ENCODE peak calls at places on chromosomes 6 and 20, in eight cellular contexts. B is heart right ventricle; V is effector memory CD4-positive, alpha-beta T cell; P is prostate gland; T is hepatocyte; I is psoas muscle; R is naive thymus-derived CD4-positive, alpha-beta T cell; S is tibial nerve. F is an unnamed sample.

GRCh38 chr20:22901921-22902320 is 133.2 kb upstream of the SSTR4 start:
- DNase-seq in B (no peak), V (no peak), P (no peak), T (no peak), I (no peak), R (no peak), S (no peak), F (no peak)

GRCh38 chr6:158826819-158827501 is 7.8 kb upstream of the EZR start:
- DNase-seq in B (no peak), V (no peak), P (no peak), T (no peak), I (no peak), R (no peak), S (no peak), F (no peak)

GRCh38 chr6:1792989-1793388 is 183.3 kb downstream of the FOXC1 start:
- DNase-seq in B (no peak), V (no peak), P (no peak), T (no peak), I (no peak), R (no peak), S (no peak), F (no peak)

GRCh38 chr20:62815066-62815991 is 1.5 kb upstream of the COL9A3 start:
- DNase-seq in B (no peak), V (no peak), P (no peak), T (peak), I (no peak), R (no peak), S (peak), F (no peak)

GRCh38 chr20:63701329-63702035 is 5.0 kb downstream of the TNFRSF6B start:
- DNase-seq in B (no peak), V (no peak), P (no peak), T (no peak), I (peak), R (no peak), S (no peak), F (no peak)

GRCh38 chr6:99305021-99305554 is 44.4 kb downstream of the FAXC start:
- DNase-seq in B (no peak), V (no peak), P (no peak), T (no peak), I (no peak), R (no peak), S (no peak), F (no peak)

GRCh38 chr6:19603716-19604115 is 233.5 kb upstream of the ID4 start:
- DNase-seq in B (no peak), V (no peak), P (no peak), T (no peak), I (peak), R (no peak), S (no peak), F (no peak)

GRCh38 chr6:55069132-55069781 is 105.1 kb upstream of the HCRTR2 start:
- DNase-seq in B (no peak), V (no peak), P (peak), T (peak), I (no peak), R (no peak), S (no peak), F (no peak)

GRCh38 chr6:139230421-139230840 is 61.4 kb downstream of the TXLNB start:
- DNase-seq in B (no peak), V (no peak), P (peak), T (peak), I (no peak), R (no peak), S (no peak), F (no peak)

GRCh38 chr6:131937219-131937618 is 14.0 kb downstream of the CCN2 start:
- DNase-seq in B (no peak), V (no peak), P (no peak), T (no peak), I (peak), R (no peak), S (no peak), F (no peak)

GRCh38 chr6:22474283-22474682 is 95.1 kb upstream of the HDGFL1 start:
- DNase-seq in B (no peak), V (no peak), P (no peak), T (no peak), I (no peak), R (no peak), S (no peak), F (no peak)

GRCh38 chr6:6612308-6612707 is 23.8 kb downstream of the LY86 start:
- DNase-seq in B (no peak), V (no peak), P (no peak), T (no peak), I (no peak), R (no peak), S (no peak), F (no peak)

GRCh38 chr6:41027251-41027650 is 11.8 kb downstream of the UNC5CL start:
- DNase-seq in B (no peak), V (no peak), P (no peak), T (no peak), I (no peak), R (no peak), S (no peak), F (no peak)

GRCh38 chr20:56755201-56755600 is 126.1 kb downstream of the TFAP2C start:
- DNase-seq in B (no peak), V (no peak), P (no peak), T (no peak), I (no peak), R (no peak), S (no peak), F (no peak)

GRCh38 chr6:42505377-42505702 is 53.6 kb upstream of the TRERF1 start:
- DNase-seq in B (no peak), V (no peak), P (no peak), T (no peak), I (no peak), R (no peak), S (no peak), F (no peak)

GRCh38 chr20:36121981-36122930 is 32.3 kb upstream of the EPB41L1 start:
- DNase-seq in B (no peak), V (no peak), P (peak), T (peak), I (no peak), R (no peak), S (no peak), F (no peak)

GRCh38 chr6:78810146-78810545 is 57.2 kb upstream of the IRAK1BP1 start:
- DNase-seq in B (no peak), V (no peak), P (peak), T (peak), I (no peak), R (no peak), S (no peak), F (no peak)

GRCh38 chr6:144390202-144390601 is 105.1 kb downstream of the UTRN start:
- DNase-seq in B (no peak), V (no peak), P (no peak), T (no peak), I (no peak), R (no peak), S (no peak), F (no peak)

GRCh38 chr6:88804701-88805100 is 158.7 kb downstream of the RNGTT start:
- DNase-seq in B (no peak), V (no peak), P (no peak), T (no peak), I (no peak), R (no peak), S (no peak), F (no peak)

GRCh38 chr20:17642404-17643269 is 39.4 kb downstream of the RRBP1 start:
- DNase-seq in B (no peak), V (no peak), P (no peak), T (no peak), I (no peak), R (no peak), S (no peak), F (no peak)

GRCh38 chr6:22147983-22148797 is 148.6 kb downstream of the PRL start:
- DNase-seq in B (peak), V (no peak), P (no peak), T (peak), I (no peak), R (peak), S (no peak), F (no peak)

GRCh38 chr6:143680157-143680556 is 2.4 kb downstream of the PHACTR2 start:
- DNase-seq in B (no peak), V (no peak), P (no peak), T (no peak), I (no peak), R (no peak), S (no peak), F (no peak)

GRCh38 chr6:137761072-137761471 is 106.0 kb upstream of the TNFAIP3 start:
- DNase-seq in B (no peak), V (no peak), P (no peak), T (no peak), I (no peak), R (no peak), S (no peak), F (no peak)

GRCh38 chr6:107196143-107196542 is 80.8 kb upstream of the BEND3 start:
- DNase-seq in B (no peak), V (no peak), P (no peak), T (no peak), I (no peak), R (no peak), S (no peak), F (no peak)

GRCh38 chr6:152682141-152682540 is 15.6 kb upstream of the MYCT1 start:
- DNase-seq in B (no peak), V (no peak), P (no peak), T (no peak), I (no peak), R (no peak), S (no peak), F (no peak)

GRCh38 chr6:152685819-152686218 is 11.9 kb upstream of the MYCT1 start:
- DNase-seq in B (no peak), V (no peak), P (no peak), T (no peak), I (no peak), R (no peak), S (no peak), F (no peak)

GRCh38 chr6:152680151-152680550 is 17.5 kb upstream of the MYCT1 start:
- DNase-seq in B (no peak), V (no peak), P (no peak), T (no peak), I (no peak), R (no peak), S (no peak), F (no peak)

GRCh38 chr6:152680879-152681517 is 16.7 kb upstream of the MYCT1 start:
- DNase-seq in B (no peak), V (no peak), P (no peak), T (no peak), I (no peak), R (no peak), S (no peak), F (no peak)
- H3K4me3 ChIP-seq in B (no peak), V (no peak), P (no peak), T (no peak), I (no peak), R (no peak), S (no peak), F (no peak)

GRCh38 chr20:47164076-47164634 is 192.3 kb downstream of the ZMYND8 start:
- DNase-seq in B (no peak), V (no peak), P (no peak), T (no peak), I (no peak), R (no peak), S (no peak), F (no peak)
- H3K27ac ChIP-seq in B (no peak), V (no peak), P (no peak), T (no peak), I (no peak), R (no peak), S (no peak), F (no peak)

DNA sequence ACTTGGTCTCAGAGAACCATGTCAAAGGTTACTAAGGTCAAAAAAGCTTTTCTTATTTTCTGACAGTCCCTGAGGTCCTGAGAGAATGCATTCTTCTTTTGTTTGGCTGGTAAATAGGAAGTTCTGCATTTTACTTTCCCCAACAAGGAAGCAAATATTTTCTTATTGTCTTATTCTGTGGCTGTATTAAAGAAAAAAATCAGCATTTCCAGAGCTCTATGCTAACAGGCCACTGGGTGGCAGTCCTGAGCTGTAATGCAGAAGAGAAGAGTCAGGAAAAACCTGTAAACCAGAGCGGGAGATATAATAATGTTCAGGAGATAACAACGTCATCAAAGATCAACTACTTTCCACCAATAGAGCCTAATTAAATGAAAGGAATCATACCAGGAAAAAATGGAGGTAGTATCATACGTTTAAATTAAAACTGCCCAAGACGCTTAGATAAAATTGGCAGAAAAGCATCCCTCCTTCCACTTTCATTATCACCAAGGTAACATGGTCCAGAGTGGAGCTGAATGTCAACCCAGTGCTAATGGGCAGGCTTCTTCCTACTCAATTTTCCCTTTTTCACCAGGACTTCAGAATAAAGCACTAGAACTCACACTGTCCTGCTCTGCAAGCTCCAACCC is 55.6 kb upstream of the CARMIL1 start:
- DNase-seq in B (peak), V (peak), P (peak), T (peak), I (peak), R (peak), S (peak), F (no peak)
- H3K4me3 ChIP-seq in B (peak), V (peak), P (no peak), T (no peak), I (peak), R (peak), S (peak), F (peak)

GRCh38 chr6:120779441-120779840 is 554.8 kb downstream of the TBC1D32 start:
- DNase-seq in B (no peak), V (no peak), P (no peak), T (no peak), I (no peak), R (no peak), S (no peak), F (no peak)

GRCh38 chr6:120771019-120771418 is 563.3 kb downstream of the TBC1D32 start:
- DNase-seq in B (no peak), V (no peak), P (no peak), T (no peak), I (no peak), R (no peak), S (no peak), F (no peak)

DNA sequence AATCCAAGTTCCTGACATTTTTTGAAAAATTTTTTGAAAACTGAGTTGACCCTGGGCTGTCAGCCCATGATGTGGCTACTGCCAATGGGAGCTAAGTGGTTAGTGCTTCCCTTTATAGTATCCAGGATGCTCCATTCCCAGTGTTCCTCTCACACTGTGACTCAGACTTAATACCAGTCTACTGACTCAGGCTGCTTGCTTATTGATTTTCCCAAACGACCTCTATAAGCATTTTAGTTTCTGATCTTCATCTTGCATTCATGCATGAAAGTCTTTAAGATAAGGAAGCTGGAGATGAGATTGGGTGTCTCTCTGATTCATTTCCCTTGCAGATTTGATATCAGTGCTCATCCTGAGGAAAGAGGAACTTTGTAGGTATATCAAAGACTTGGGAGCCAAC is 560.0 kb downstream of the TBC1D32 start:
- DNase-seq in B (no peak), V (no peak), P (no peak), T (no peak), I (no peak), R (no peak), S (no peak), F (no peak)
- H3K27ac ChIP-seq in B (no peak), V (no peak), P (no peak), T (no peak), I (no peak), R (no peak), S (no peak), F (no peak)